ENCODE peak calls at places on chromosomes 16 and 17, in nine cellular contexts. T is T-helper 2 cell; Q is NCI-H1694 treated with DMSO at 0.1 percent for 48 hours; Z is RPMI7951; H is effector memory CD4-positive, alpha-beta T cell; Y is anterior cingulate cortex; G is EL; J is amniotic stem cell; S is testis. U is an unnamed sample.

GRCh38 chr17:2071421-2072281 is 16.7 kb downstream of the HIC1 start:
- DNase-seq in T (no peak), Q (no peak), Z (no peak), H (no peak), Y (no peak), G (peak), J (no peak), S (no peak), U (no peak)

GRCh38 chr17:34886831-34887230 is 74.4 kb downstream of the CCT6B start:
- DNase-seq in T (no peak), Q (no peak), Z (no peak), H (no peak), Y (no peak), G (no peak), J (no peak), S (no peak), U (no peak)

GRCh38 chr16:89320717-89321501 is 103.4 kb downstream of the ZNF778 start:
- DNase-seq in T (no peak), Q (peak), Z (peak), H (no peak), Y (peak), G (peak), J (no peak), S (peak), U (no peak)

GRCh38 chr16:49866533-49867155 is 10.7 kb upstream of the ZNF423 start:
- DNase-seq in T (no peak), Q (no peak), Z (no peak), H (no peak), Y (no peak), G (no peak), J (no peak), S (no peak), U (no peak)

GRCh38 chr17:82880620-82881019 is 40.8 kb upstream of the ZNF750 start:
- DNase-seq in T (no peak), Q (no peak), Z (no peak), H (no peak), Y (no peak), G (no peak), J (no peak), S (no peak), U (no peak)

GRCh38 chr17:74759243-74759801 is 10.9 kb downstream of the NHERF1 start:
- DNase-seq in T (peak), Q (no peak), Z (no peak), H (peak), Y (no peak), G (no peak), J (no peak), S (no peak), U (no peak)

GRCh38 chr17:77881545-77881944 is 77.0 kb upstream of the TNRC6C start:
- DNase-seq in T (peak), Q (peak), Z (peak), H (peak), Y (peak), G (peak), J (no peak), S (peak), U (no peak)

GRCh38 chr17:83005639-83006038 is 73.8 kb upstream of the METRNL start:
- DNase-seq in T (no peak), Q (no peak), Z (no peak), H (no peak), Y (no peak), G (no peak), J (no peak), S (no peak), U (no peak)

GRCh38 chr17:79667121-79667715 is 56.4 kb upstream of the RBFOX3 start:
- DNase-seq in T (no peak), Q (no peak), Z (no peak), H (no peak), Y (no peak), G (no peak), J (no peak), S (no peak), U (no peak)

GRCh38 chr16:65524997-65525396 is 403.1 kb upstream of the CDH11 start:
- DNase-seq in T (no peak), Q (no peak), Z (peak), H (no peak), Y (no peak), G (peak), J (peak), S (peak), U (peak)

GRCh38 chr17:57578608-57578990 is 166.5 kb downstream of the CCDC182 start:
- DNase-seq in T (no peak), Q (peak), Z (no peak), H (no peak), Y (no peak), G (no peak), J (no peak), S (no peak), U (no peak)

GRCh38 chr16:88924834-88925539 is 52.0 kb downstream of the CBFA2T3 start:
- DNase-seq in T (no peak), Q (peak), Z (peak), H (no peak), Y (no peak), G (peak), J (peak), S (no peak), U (peak)

GRCh38 chr17:8226536-8227237 is 16.3 kb upstream of the AURKB start:
- DNase-seq in T (no peak), Q (peak), Z (peak), H (peak), Y (peak), G (peak), J (peak), S (peak), U (no peak)

GRCh38 chr16:29231231-29231630 is 175.3 kb downstream of the NPIPB11 start:
- DNase-seq in T (no peak), Q (no peak), Z (no peak), H (no peak), Y (no peak), G (no peak), J (no peak), S (no peak), U (no peak)

GRCh38 chr17:29292992-29293889 is 707 bp downstream of the NUFIP2 start:
- DNase-seq in T (peak), Q (peak), Z (peak), H (peak), Y (peak), G (peak), J (no peak), S (peak), U (no peak)

GRCh38 chr16:55912022-55912421 is 36.8 kb upstream of the CES5A start:
- DNase-seq in T (no peak), Q (peak), Z (no peak), H (no peak), Y (peak), G (no peak), J (no peak), S (no peak), U (no peak)

GRCh38 chr16:51465026-51465425 is 314.0 kb upstream of the SALL1 start:
- DNase-seq in T (no peak), Q (no peak), Z (peak), H (no peak), Y (no peak), G (peak), J (no peak), S (no peak), U (peak)

GRCh38 chr16:89270666-89271345 is 53.3 kb downstream of the ZNF778 start:
- DNase-seq in T (no peak), Q (no peak), Z (no peak), H (no peak), Y (no peak), G (no peak), J (no peak), S (no peak), U (no peak)

GRCh38 chr17:42673885-42674754 is 2.7 kb downstream of the PLEKHH3 start:
- DNase-seq in T (no peak), Q (peak), Z (peak), H (no peak), Y (no peak), G (peak), J (no peak), S (peak), U (no peak)

GRCh38 chr16:86991679-86992078 is 325.5 kb downstream of the C16orf95 start:
- DNase-seq in T (no peak), Q (no peak), Z (peak), H (no peak), Y (no peak), G (peak), J (no peak), S (no peak), U (no peak)

GRCh38 chr17:59311051-59311468 is 20.4 kb upstream of the YPEL2 start:
- DNase-seq in T (peak), Q (peak), Z (peak), H (no peak), Y (peak), G (peak), J (peak), S (peak), U (peak)

GRCh38 chr17:82188001-82188961 is 24.4 kb downstream of the CCDC57 start:
- DNase-seq in T (no peak), Q (no peak), Z (no peak), H (no peak), Y (no peak), G (no peak), J (no peak), S (no peak), U (no peak)

GRCh38 chr17:67434061-67434525 is 57.0 kb downstream of the PITPNC1 start:
- DNase-seq in T (peak), Q (no peak), Z (no peak), H (peak), Y (no peak), G (no peak), J (no peak), S (no peak), U (no peak)

GRCh38 chr16:46922239-46922638 is 38.1 kb downstream of the GPT2 start:
- DNase-seq in T (no peak), Q (no peak), Z (no peak), H (no peak), Y (no peak), G (no peak), J (no peak), S (no peak), U (no peak)

GRCh38 chr17:65093930-65094329 is 37.4 kb upstream of the GNA13 start:
- DNase-seq in T (no peak), Q (no peak), Z (no peak), H (no peak), Y (no peak), G (no peak), J (no peak), S (no peak), U (no peak)

GRCh38 chr16:2512920-2513404 is 790 bp upstream of the ATP6V0C start:
- DNase-seq in T (peak), Q (no peak), Z (no peak), H (no peak), Y (no peak), G (no peak), J (no peak), S (no peak), U (no peak)

GRCh38 chr17:69722518-69722917 is 308.0 kb downstream of the MAP2K6 start:
- DNase-seq in T (no peak), Q (no peak), Z (no peak), H (no peak), Y (no peak), G (no peak), J (no peak), S (no peak), U (no peak)

GRCh38 chr17:30376621-30377452 is 1.9 kb upstream of the CPD start:
- DNase-seq in T (no peak), Q (no peak), Z (peak), H (no peak), Y (peak), G (peak), J (peak), S (no peak), U (peak)

GRCh38 chr16:73605309-73605708 is 557.4 kb upstream of the ZFHX3 start:
- DNase-seq in T (no peak), Q (no peak), Z (no peak), H (no peak), Y (no peak), G (no peak), J (no peak), S (no peak), U (no peak)

GRCh38 chr16:71711789-71712188 is 12.7 kb downstream of the PHLPP2 start:
- DNase-seq in T (no peak), Q (no peak), Z (no peak), H (no peak), Y (no peak), G (no peak), J (no peak), S (no peak), U (no peak)

GRCh38 chr16:59988591-59988990 is 1254.5 kb upstream of the GOT2 start:
- DNase-seq in T (no peak), Q (no peak), Z (no peak), H (no peak), Y (no peak), G (no peak), J (no peak), S (no peak), U (no peak)

GRCh38 chr16:78034530-78034929 is 12.2 kb downstream of the CLEC3A start:
- DNase-seq in T (no peak), Q (no peak), Z (peak), H (no peak), Y (no peak), G (no peak), J (no peak), S (no peak), U (no peak)

GRCh38 chr17:36197389-36197708 is 791 bp upstream of the CCL3L1 start:
- DNase-seq in T (no peak), Q (no peak), Z (no peak), H (no peak), Y (no peak), G (no peak), J (no peak), S (no peak), U (no peak)

GRCh38 chr16:12535535-12536411 is 267.9 kb downstream of the CPPED1 start:
- DNase-seq in T (no peak), Q (no peak), Z (peak), H (no peak), Y (no peak), G (no peak), J (no peak), S (no peak), U (no peak)

GRCh38 chr17:80327518-80327917 is 66.9 kb downstream of the RNF213 start:
- DNase-seq in T (no peak), Q (no peak), Z (no peak), H (no peak), Y (no peak), G (no peak), J (no peak), S (no peak), U (no peak)

U was measured in AG04449.